ENCODE peak calls at places on chromosomes 7 and 10, in six cellular contexts. One of them, this sample, is unnamed.

GRCh38 chr7:29538322-29538874 is 25.2 kb upstream of the PRR15 start:
- DNase-seq in activated gamma-delta T cell treated with anti-CD3 and anti-CD28 coated beads, Interleukin-2, amount 50 U/mL, for 16 hours: no peak
- DNase-seq in caudate nucleus: no peak
- DNase-seq in neural crest cell: no peak
- DNase-seq in mucosa of gallbladder: no peak
- DNase-seq in transverse colon: no peak
- DNase-seq in this sample: no peak

GRCh38 chr10:28632597-28632940 is 44.8 kb upstream of the BAMBI start:
- DNase-seq in neural crest cell: no peak
- DNase-seq in mucosa of gallbladder: no peak
- DNase-seq in caudate nucleus: no peak
- DNase-seq in activated gamma-delta T cell treated with anti-CD3 and anti-CD28 coated beads, Interleukin-2, amount 50 U/mL, for 16 hours: no peak
- DNase-seq in transverse colon: no peak
- DNase-seq in this sample: no peak

GRCh38 chr7:123992913-123993518 is 39.9 kb downstream of the TMEM229A start:
- DNase-seq in neural crest cell: no peak
- DNase-seq in transverse colon: no peak
- DNase-seq in activated gamma-delta T cell treated with anti-CD3 and anti-CD28 coated beads, Interleukin-2, amount 50 U/mL, for 16 hours: no peak
- DNase-seq in caudate nucleus: no peak
- DNase-seq in mucosa of gallbladder: no peak
- DNase-seq in this sample: no peak

GRCh38 chr7:77738871-77739270 is 42.6 kb downstream of the RSBN1L start:
- DNase-seq in caudate nucleus: no peak
- DNase-seq in activated gamma-delta T cell treated with anti-CD3 and anti-CD28 coated beads, Interleukin-2, amount 50 U/mL, for 16 hours: no peak
- DNase-seq in mucosa of gallbladder: no peak
- DNase-seq in transverse colon: no peak
- DNase-seq in neural crest cell: no peak
- DNase-seq in this sample: no peak

GRCh38 chr10:3533296-3533695 is 251.7 kb downstream of the KLF6 start:
- DNase-seq in neural crest cell: no peak
- DNase-seq in activated gamma-delta T cell treated with anti-CD3 and anti-CD28 coated beads, Interleukin-2, amount 50 U/mL, for 16 hours: no peak
- DNase-seq in mucosa of gallbladder: no peak
- DNase-seq in transverse colon: no peak
- DNase-seq in caudate nucleus: no peak
- DNase-seq in this sample: no peak

GRCh38 chr7:135930565-135931423 is 46.4 kb downstream of the MTPN start:
- DNase-seq in activated gamma-delta T cell treated with anti-CD3 and anti-CD28 coated beads, Interleukin-2, amount 50 U/mL, for 16 hours: no peak
- DNase-seq in mucosa of gallbladder: no peak
- DNase-seq in transverse colon: no peak
- DNase-seq in caudate nucleus: no peak
- DNase-seq in neural crest cell: no peak
- DNase-seq in this sample: no peak

GRCh38 chr7:1169409-1170368 is 9.7 kb upstream of the ZFAND2A start:
- DNase-seq in neural crest cell: peak
- DNase-seq in transverse colon: peak
- DNase-seq in mucosa of gallbladder: peak
- DNase-seq in caudate nucleus: peak
- DNase-seq in activated gamma-delta T cell treated with anti-CD3 and anti-CD28 coated beads, Interleukin-2, amount 50 U/mL, for 16 hours: peak
- DNase-seq in this sample: peak

GRCh38 chr10:96360331-96360730 is 1.5 kb upstream of the OPALIN start:
- DNase-seq in neural crest cell: no peak
- DNase-seq in transverse colon: no peak
- DNase-seq in activated gamma-delta T cell treated with anti-CD3 and anti-CD28 coated beads, Interleukin-2, amount 50 U/mL, for 16 hours: no peak
- DNase-seq in mucosa of gallbladder: no peak
- DNase-seq in caudate nucleus: no peak
- DNase-seq in this sample: no peak

This sample was measured in dermis microvascular lymphatic vessel endothelial cell.